ENCODE peak calls at places on chromosomes 1 and 21, in four cellular contexts. One of them, this sample, is unnamed.

GRCh38 chr1:62436039-62436465 is 797 bp upstream of the USP1 start:
- DNase-seq in fibroblast of lung: no peak
- DNase-seq in mesenchymal stem cell: no peak
- DNase-seq in endodermal cell: peak; percentile 99
- DNase-seq in this sample: peak; percentile 99

GRCh38 chr1:161835963-161836362 is 69.8 kb downstream of the ATF6 start:
- DNase-seq in fibroblast of lung: peak; percentile 52
- DNase-seq in mesenchymal stem cell: no peak
- DNase-seq in endodermal cell: no peak
- DNase-seq in this sample: peak; percentile 52

GRCh38 chr21:46219591-46220239 is 8.9 kb downstream of the LSS start:
- DNase-seq in fibroblast of lung: no peak
- DNase-seq in mesenchymal stem cell: no peak
- DNase-seq in endodermal cell: peak; percentile 36
- DNase-seq in this sample: no peak

GRCh38 chr1:68704800-68705443 is 208.0 kb upstream of the DEPDC1 start:
- DNase-seq in fibroblast of lung: no peak
- DNase-seq in mesenchymal stem cell: no peak
- DNase-seq in endodermal cell: no peak
- DNase-seq in this sample: peak; percentile 1

GRCh38 chr1:37861151-37861550 is 1.8 kb upstream of the MTF1 start:
- DNase-seq in fibroblast of lung: no peak
- DNase-seq in mesenchymal stem cell: no peak
- DNase-seq in endodermal cell: no peak
- DNase-seq in this sample: no peak

GRCh38 chr1:162587347-162587746 is 25.8 kb downstream of the UAP1 start:
- DNase-seq in fibroblast of lung: no peak
- DNase-seq in mesenchymal stem cell: no peak
- DNase-seq in endodermal cell: no peak
- DNase-seq in this sample: no peak

GRCh38 chr1:203271018-203271743 is 34.1 kb upstream of the BTG2 start:
- DNase-seq in fibroblast of lung: peak; percentile 72
- DNase-seq in mesenchymal stem cell: peak; percentile 75
- DNase-seq in endodermal cell: peak; percentile 83
- DNase-seq in this sample: peak; percentile 77

GRCh38 chr1:157162345-157162744 is 24.1 kb upstream of the ETV3 start:
- DNase-seq in fibroblast of lung: no peak
- DNase-seq in mesenchymal stem cell: no peak
- DNase-seq in endodermal cell: peak; percentile 69
- DNase-seq in this sample: no peak

GRCh38 chr1:85406887-85407593 is 57.9 kb downstream of the DDAH1 start:
- DNase-seq in fibroblast of lung: peak; percentile 95
- DNase-seq in mesenchymal stem cell: peak; percentile 85
- DNase-seq in endodermal cell: no peak
- DNase-seq in this sample: peak; percentile 95

GRCh38 chr1:227749225-227749624 is 14.0 kb downstream of the SNAP47 start:
- DNase-seq in fibroblast of lung: no peak
- DNase-seq in mesenchymal stem cell: no peak
- DNase-seq in endodermal cell: no peak
- DNase-seq in this sample: no peak

GRCh38 chr1:153550827-153551512 is 1.9 kb upstream of the S100A3 start:
- DNase-seq in fibroblast of lung: no peak
- DNase-seq in mesenchymal stem cell: no peak
- DNase-seq in endodermal cell: peak; percentile 34
- DNase-seq in this sample: no peak

GRCh38 chr1:117368116-117369108 is 1.2 kb downstream of the MAN1A2 start:
- DNase-seq in fibroblast of lung: peak; percentile 22
- DNase-seq in mesenchymal stem cell: peak; percentile 20
- DNase-seq in endodermal cell: no peak
- DNase-seq in this sample: peak; percentile 65

GRCh38 chr1:5934058-5934884 is 58.0 kb downstream of the NPHP4 start:
- DNase-seq in fibroblast of lung: no peak
- DNase-seq in mesenchymal stem cell: no peak
- DNase-seq in endodermal cell: no peak
- DNase-seq in this sample: no peak

GRCh38 chr21:18832081-18832670 is 428.6 kb upstream of the TMPRSS15 start:
- DNase-seq in fibroblast of lung: no peak
- DNase-seq in mesenchymal stem cell: peak; percentile 1
- DNase-seq in endodermal cell: no peak
- DNase-seq in this sample: no peak

GRCh38 chr1:7406641-7407546 is 364.2 kb upstream of the VAMP3 start:
- DNase-seq in fibroblast of lung: no peak
- DNase-seq in mesenchymal stem cell: no peak
- DNase-seq in endodermal cell: peak; percentile 48
- DNase-seq in this sample: no peak

GRCh38 chr21:32803651-32804050 is 32.1 kb upstream of the PAXBP1 start:
- DNase-seq in fibroblast of lung: no peak
- DNase-seq in mesenchymal stem cell: no peak
- DNase-seq in endodermal cell: no peak
- DNase-seq in this sample: no peak

GRCh38 chr1:173048629-173049326 is 2.0 kb downstream of the TNFSF18 start:
- DNase-seq in fibroblast of lung: peak; percentile 53
- DNase-seq in mesenchymal stem cell: peak; percentile 57
- DNase-seq in endodermal cell: no peak
- DNase-seq in this sample: peak; percentile 19

GRCh38 chr1:203497378-203497777 is 3.4 kb downstream of the OPTC start:
- DNase-seq in fibroblast of lung: no peak
- DNase-seq in mesenchymal stem cell: no peak
- DNase-seq in endodermal cell: no peak
- DNase-seq in this sample: no peak

GRCh38 chr1:18234790-18235242 is 127.2 kb downstream of the IGSF21 start:
- DNase-seq in fibroblast of lung: peak; percentile 2
- DNase-seq in mesenchymal stem cell: no peak
- DNase-seq in endodermal cell: peak; percentile 90
- DNase-seq in this sample: peak; percentile 1

GRCh38 chr1:58440696-58441095 is 105.8 kb downstream of the OMA1 start:
- DNase-seq in fibroblast of lung: no peak
- DNase-seq in mesenchymal stem cell: no peak
- DNase-seq in endodermal cell: no peak
- DNase-seq in this sample: no peak

GRCh38 chr1:163652441-163652840 is 330.7 kb downstream of the NUF2 start:
- DNase-seq in fibroblast of lung: no peak
- DNase-seq in mesenchymal stem cell: no peak
- DNase-seq in endodermal cell: no peak
- DNase-seq in this sample: no peak

GRCh38 chr21:43767980-43768867 is 7.9 kb downstream of the CSTB start:
- DNase-seq in fibroblast of lung: peak; percentile 84
- DNase-seq in mesenchymal stem cell: peak; percentile 81
- DNase-seq in endodermal cell: peak; percentile 71
- DNase-seq in this sample: peak; percentile 85

GRCh38 chr1:209641216-209642181 is 10.7 kb downstream of the LAMB3 start:
- DNase-seq in fibroblast of lung: peak; percentile 77
- DNase-seq in mesenchymal stem cell: peak; percentile 73
- DNase-seq in endodermal cell: no peak
- DNase-seq in this sample: no peak

GRCh38 chr1:34923490-34923889 is 6.0 kb downstream of the DLGAP3 start:
- DNase-seq in fibroblast of lung: no peak
- DNase-seq in mesenchymal stem cell: no peak
- DNase-seq in endodermal cell: peak; percentile 26
- DNase-seq in this sample: no peak

GRCh38 chr1:214303538-214303937 is 22.6 kb downstream of the SMYD2 start:
- DNase-seq in fibroblast of lung: peak; percentile 26
- DNase-seq in mesenchymal stem cell: no peak
- DNase-seq in endodermal cell: peak; percentile 41
- DNase-seq in this sample: no peak
- H3K4me3 ChIP-seq in fibroblast of lung: peak overlapping the region; percentile 29
- H3K4me3 ChIP-seq in mesenchymal stem cell: no peak overlapping the region
- H3K4me3 ChIP-seq in endodermal cell: no peak overlapping the region
- H3K4me3 ChIP-seq in this sample: peak overlapping the region; percentile 65

GRCh38 chr21:8992731-8993174 is 1528.6 kb upstream of the TPTE start:
- DNase-seq in fibroblast of lung: no peak
- DNase-seq in mesenchymal stem cell: no peak
- DNase-seq in endodermal cell: peak; percentile 61
- DNase-seq in this sample: no peak
- H3K9me3 ChIP-seq in fibroblast of lung: peaks cover 11% of the 10 kb centered on the region
- H3K9me3 ChIP-seq in mesenchymal stem cell: peaks cover 33% of the 10 kb centered on the region
- H3K9me3 ChIP-seq in endodermal cell: peaks cover 93% of the 10 kb centered on the region
- H3K9me3 ChIP-seq in this sample: no peaks in the 10 kb centered on the region

GRCh38 chr1:155080250-155081228 is 1.9 kb downstream of the EFNA3 start:
- DNase-seq in fibroblast of lung: no peak
- DNase-seq in mesenchymal stem cell: peak; percentile 35
- DNase-seq in endodermal cell: peak; percentile 93
- DNase-seq in this sample: peak; percentile 54
- H3K9ac ChIP-seq in fibroblast of lung: no peak overlapping the region
- H3K9ac ChIP-seq in mesenchymal stem cell: no peak overlapping the region
- H3K9ac ChIP-seq in endodermal cell: no peak overlapping the region
- H3K9ac ChIP-seq in this sample: no peak overlapping the region

DNA sequence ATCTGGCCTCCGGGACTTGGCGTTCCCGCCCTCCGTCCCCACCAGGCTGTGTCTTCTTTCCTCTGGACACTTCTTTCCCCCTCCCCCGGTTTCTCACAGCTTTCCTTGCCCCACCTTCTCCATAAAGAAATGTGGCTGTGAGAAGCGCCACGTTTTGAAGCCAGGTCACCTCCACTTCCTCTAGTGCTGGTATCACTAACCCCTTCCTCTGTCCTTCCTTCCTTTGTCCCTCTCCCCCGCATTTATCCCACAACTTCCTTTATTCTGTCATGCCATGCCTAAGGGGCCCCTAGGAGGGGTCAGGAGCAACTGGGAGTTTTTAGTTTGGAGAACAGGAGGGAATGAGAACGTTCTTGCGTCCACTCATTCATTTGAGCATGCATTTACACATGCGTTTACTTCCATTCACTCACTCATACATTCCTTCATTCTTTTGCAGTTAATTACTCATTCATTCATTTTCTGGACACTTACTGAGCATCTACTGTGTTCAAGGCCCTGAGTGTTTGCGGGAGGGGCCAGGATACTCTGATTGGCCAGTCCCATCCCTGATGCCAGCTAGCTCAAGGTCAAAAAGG is 5.0 kb upstream of the ACOT11 start:
- DNase-seq in fibroblast of lung: no peak
- DNase-seq in mesenchymal stem cell: peak; percentile 45
- DNase-seq in endodermal cell: no peak
- DNase-seq in this sample: peak; percentile 4
- H3K4me3 ChIP-seq in fibroblast of lung: peak overlapping the region; percentile 53
- H3K4me3 ChIP-seq in mesenchymal stem cell: peak overlapping the region; percentile 48
- H3K4me3 ChIP-seq in endodermal cell: peak overlapping the region; percentile 71
- H3K4me3 ChIP-seq in this sample: peak overlapping the region; percentile 73

GRCh38 chr1:223682502-223682901 is 17.0 kb upstream of the CAPN8 start:
- DNase-seq in fibroblast of lung: no peak
- DNase-seq in mesenchymal stem cell: no peak
- DNase-seq in endodermal cell: no peak
- DNase-seq in this sample: no peak

GRCh38 chr1:223674119-223674890 is 8.8 kb upstream of the CAPN8 start:
- DNase-seq in fibroblast of lung: no peak
- DNase-seq in mesenchymal stem cell: no peak
- DNase-seq in endodermal cell: no peak
- DNase-seq in this sample: no peak

GRCh38 chr1:223680188-223680587 is 14.7 kb upstream of the CAPN8 start:
- DNase-seq in fibroblast of lung: no peak
- DNase-seq in mesenchymal stem cell: no peak
- DNase-seq in endodermal cell: no peak
- DNase-seq in this sample: no peak

GRCh38 chr1:223683586-223684487 is 18.3 kb upstream of the CAPN8 start:
- DNase-seq in fibroblast of lung: peak; percentile 53
- DNase-seq in mesenchymal stem cell: peak; percentile 34
- DNase-seq in endodermal cell: peak; percentile 91
- DNase-seq in this sample: peak; percentile 66

DNA sequence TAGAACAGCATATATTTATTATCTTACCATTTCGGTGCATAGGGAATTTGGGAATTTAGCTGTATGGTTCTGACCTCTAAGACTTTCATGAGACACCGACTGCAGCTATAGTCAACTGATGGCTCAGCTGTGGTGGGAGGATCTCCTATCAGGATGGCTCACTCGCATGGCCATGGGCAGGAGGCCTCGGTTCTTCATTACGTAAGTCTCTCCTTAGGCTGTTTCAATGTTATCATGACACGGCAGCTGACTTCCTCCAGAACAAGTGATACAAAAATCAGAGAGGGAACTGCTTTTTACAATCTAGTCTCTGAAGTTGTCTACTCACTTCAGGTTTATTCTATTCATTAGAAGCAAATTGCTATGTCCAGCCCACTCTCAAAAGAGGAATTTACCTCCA is 13.3 kb upstream of the CAPN8 start:
- DNase-seq in fibroblast of lung: no peak
- DNase-seq in mesenchymal stem cell: no peak
- DNase-seq in endodermal cell: no peak
- DNase-seq in this sample: no peak
- H3K9me3 ChIP-seq in fibroblast of lung: no peaks in the 10 kb centered on the region
- H3K9me3 ChIP-seq in mesenchymal stem cell: peaks cover 10% of the 10 kb centered on the region
- H3K9me3 ChIP-seq in endodermal cell: peaks cover 14% of the 10 kb centered on the region
- H3K9me3 ChIP-seq in this sample: peaks cover 14% of the 10 kb centered on the region

GRCh38 chr1:114695430-114696093 is at the start of gene AMPD1:
- DNase-seq in fibroblast of lung: peak; percentile 12
- DNase-seq in mesenchymal stem cell: peak; percentile 29
- DNase-seq in endodermal cell: no peak
- DNase-seq in this sample: no peak
- H3K9ac ChIP-seq in fibroblast of lung: no peak within 1 kb of the TSS
- H3K9ac ChIP-seq in mesenchymal stem cell: no peak within 1 kb of the TSS
- H3K9ac ChIP-seq in endodermal cell: no peak within 1 kb of the TSS
- H3K9ac ChIP-seq in this sample: no peak within 1 kb of the TSS

GRCh38 chr1:13893456-13893855 is 193.5 kb downstream of the PRDM2 start:
- DNase-seq in fibroblast of lung: no peak
- DNase-seq in mesenchymal stem cell: no peak
- DNase-seq in endodermal cell: peak; percentile 49
- DNase-seq in this sample: no peak
- H3K4me3 ChIP-seq in fibroblast of lung: no peak overlapping the region
- H3K4me3 ChIP-seq in mesenchymal stem cell: no peak overlapping the region
- H3K4me3 ChIP-seq in endodermal cell: peak overlapping the region; percentile 76
- H3K4me3 ChIP-seq in this sample: peak overlapping the region; percentile 83

GRCh38 chr1:14958249-14959215 is 195.0 kb upstream of the TMEM51 start:
- DNase-seq in fibroblast of lung: no peak
- DNase-seq in mesenchymal stem cell: no peak
- DNase-seq in endodermal cell: no peak
- DNase-seq in this sample: no peak
- H3K9me3 ChIP-seq in fibroblast of lung: no peaks in the 10 kb centered on the region
- H3K9me3 ChIP-seq in mesenchymal stem cell: peaks cover 3% of the 10 kb centered on the region
- H3K9me3 ChIP-seq in endodermal cell: peaks cover 4% of the 10 kb centered on the region
- H3K9me3 ChIP-seq in this sample: no peaks in the 10 kb centered on the region

This sample was measured in adipocyte.